ENCODE peak calls at places on chromosomes 11 and 22, in seven cellular contexts. One of them, this sample, is unnamed.

GRCh38 chr22:46734830-46735453 is 3.1 kb downstream of the CERK start:
- DNase-seq in stimulated activated CD8-positive, alpha-beta memory T cell treated with anti-CD3 and anti-CD28 coated beads, Interleukin-15, amount 100 ng/mL, for 1 hour: no peak
- DNase-seq in B cell: peak
- DNase-seq in activated CD8-positive, alpha-beta memory T cell treated with anti-CD3 and anti-CD28 coated beads for 48 hours: no peak
- DNase-seq in activated CD4-positive, alpha-beta T cell treated with anti-CD3 and anti-CD28 coated beads for 24 hours: peak
- DNase-seq in esophagus squamous epithelium: no peak
- DNase-seq in brain microvascular endothelial cell: no peak
- DNase-seq in this sample: peak

GRCh38 chr22:47750086-47750485 is 987.6 kb downstream of the TBC1D22A start:
- DNase-seq in stimulated activated CD8-positive, alpha-beta memory T cell treated with anti-CD3 and anti-CD28 coated beads, Interleukin-15, amount 100 ng/mL, for 1 hour: no peak
- DNase-seq in B cell: no peak
- DNase-seq in activated CD8-positive, alpha-beta memory T cell treated with anti-CD3 and anti-CD28 coated beads for 48 hours: no peak
- DNase-seq in activated CD4-positive, alpha-beta T cell treated with anti-CD3 and anti-CD28 coated beads for 24 hours: no peak
- DNase-seq in esophagus squamous epithelium: no peak
- DNase-seq in brain microvascular endothelial cell: no peak
- DNase-seq in this sample: no peak

GRCh38 chr11:104968365-104968855 is at the start of gene CASP4:
- DNase-seq in stimulated activated CD8-positive, alpha-beta memory T cell treated with anti-CD3 and anti-CD28 coated beads, Interleukin-15, amount 100 ng/mL, for 1 hour: no peak
- DNase-seq in B cell: no peak
- DNase-seq in activated CD8-positive, alpha-beta memory T cell treated with anti-CD3 and anti-CD28 coated beads for 48 hours: no peak
- DNase-seq in activated CD4-positive, alpha-beta T cell treated with anti-CD3 and anti-CD28 coated beads for 24 hours: no peak
- DNase-seq in esophagus squamous epithelium: no peak
- DNase-seq in brain microvascular endothelial cell: peak
- DNase-seq in this sample: no peak

GRCh38 chr22:47213571-47214230 is 451.3 kb downstream of the TBC1D22A start:
- DNase-seq in stimulated activated CD8-positive, alpha-beta memory T cell treated with anti-CD3 and anti-CD28 coated beads, Interleukin-15, amount 100 ng/mL, for 1 hour: peak
- DNase-seq in B cell: peak
- DNase-seq in activated CD8-positive, alpha-beta memory T cell treated with anti-CD3 and anti-CD28 coated beads for 48 hours: peak
- DNase-seq in activated CD4-positive, alpha-beta T cell treated with anti-CD3 and anti-CD28 coated beads for 24 hours: peak
- DNase-seq in esophagus squamous epithelium: no peak
- DNase-seq in brain microvascular endothelial cell: no peak
- DNase-seq in this sample: peak

GRCh38 chr22:45224988-45225731 is 15.5 kb downstream of the KIAA0930 start:
- DNase-seq in stimulated activated CD8-positive, alpha-beta memory T cell treated with anti-CD3 and anti-CD28 coated beads, Interleukin-15, amount 100 ng/mL, for 1 hour: no peak
- DNase-seq in B cell: no peak
- DNase-seq in activated CD8-positive, alpha-beta memory T cell treated with anti-CD3 and anti-CD28 coated beads for 48 hours: no peak
- DNase-seq in activated CD4-positive, alpha-beta T cell treated with anti-CD3 and anti-CD28 coated beads for 24 hours: no peak
- DNase-seq in esophagus squamous epithelium: no peak
- DNase-seq in brain microvascular endothelial cell: no peak
- DNase-seq in this sample: peak

GRCh38 chr11:96465537-96465936 is 75.7 kb downstream of the JRKL start:
- DNase-seq in stimulated activated CD8-positive, alpha-beta memory T cell treated with anti-CD3 and anti-CD28 coated beads, Interleukin-15, amount 100 ng/mL, for 1 hour: no peak
- DNase-seq in B cell: no peak
- DNase-seq in activated CD8-positive, alpha-beta memory T cell treated with anti-CD3 and anti-CD28 coated beads for 48 hours: no peak
- DNase-seq in activated CD4-positive, alpha-beta T cell treated with anti-CD3 and anti-CD28 coated beads for 24 hours: no peak
- DNase-seq in esophagus squamous epithelium: no peak
- DNase-seq in brain microvascular endothelial cell: no peak
- DNase-seq in this sample: no peak

GRCh38 chr22:46914481-46914880 is 152.0 kb downstream of the TBC1D22A start:
- DNase-seq in stimulated activated CD8-positive, alpha-beta memory T cell treated with anti-CD3 and anti-CD28 coated beads, Interleukin-15, amount 100 ng/mL, for 1 hour: no peak
- DNase-seq in B cell: no peak
- DNase-seq in activated CD8-positive, alpha-beta memory T cell treated with anti-CD3 and anti-CD28 coated beads for 48 hours: no peak
- DNase-seq in activated CD4-positive, alpha-beta T cell treated with anti-CD3 and anti-CD28 coated beads for 24 hours: no peak
- DNase-seq in esophagus squamous epithelium: no peak
- DNase-seq in brain microvascular endothelial cell: no peak
- DNase-seq in this sample: no peak

GRCh38 chr11:84806354-84806753 is 820.8 kb downstream of the DLG2 start:
- DNase-seq in stimulated activated CD8-positive, alpha-beta memory T cell treated with anti-CD3 and anti-CD28 coated beads, Interleukin-15, amount 100 ng/mL, for 1 hour: no peak
- DNase-seq in B cell: no peak
- DNase-seq in activated CD8-positive, alpha-beta memory T cell treated with anti-CD3 and anti-CD28 coated beads for 48 hours: no peak
- DNase-seq in activated CD4-positive, alpha-beta T cell treated with anti-CD3 and anti-CD28 coated beads for 24 hours: no peak
- DNase-seq in esophagus squamous epithelium: no peak
- DNase-seq in brain microvascular endothelial cell: no peak
- DNase-seq in this sample: no peak

GRCh38 chr22:49738566-49738965 is 89.1 kb downstream of the BRD1 start:
- DNase-seq in stimulated activated CD8-positive, alpha-beta memory T cell treated with anti-CD3 and anti-CD28 coated beads, Interleukin-15, amount 100 ng/mL, for 1 hour: no peak
- DNase-seq in B cell: no peak
- DNase-seq in activated CD8-positive, alpha-beta memory T cell treated with anti-CD3 and anti-CD28 coated beads for 48 hours: no peak
- DNase-seq in activated CD4-positive, alpha-beta T cell treated with anti-CD3 and anti-CD28 coated beads for 24 hours: no peak
- DNase-seq in esophagus squamous epithelium: no peak
- DNase-seq in brain microvascular endothelial cell: no peak
- DNase-seq in this sample: no peak

GRCh38 chr22:25510926-25511325 is 53.5 kb upstream of the GRK3 start:
- DNase-seq in stimulated activated CD8-positive, alpha-beta memory T cell treated with anti-CD3 and anti-CD28 coated beads, Interleukin-15, amount 100 ng/mL, for 1 hour: no peak
- DNase-seq in B cell: no peak
- DNase-seq in activated CD8-positive, alpha-beta memory T cell treated with anti-CD3 and anti-CD28 coated beads for 48 hours: no peak
- DNase-seq in activated CD4-positive, alpha-beta T cell treated with anti-CD3 and anti-CD28 coated beads for 24 hours: no peak
- DNase-seq in esophagus squamous epithelium: no peak
- DNase-seq in brain microvascular endothelial cell: no peak
- DNase-seq in this sample: no peak

GRCh38 chr11:108135845-108136599 is 14.7 kb downstream of the ACAT1 start:
- DNase-seq in stimulated activated CD8-positive, alpha-beta memory T cell treated with anti-CD3 and anti-CD28 coated beads, Interleukin-15, amount 100 ng/mL, for 1 hour: no peak
- DNase-seq in B cell: no peak
- DNase-seq in activated CD8-positive, alpha-beta memory T cell treated with anti-CD3 and anti-CD28 coated beads for 48 hours: no peak
- DNase-seq in activated CD4-positive, alpha-beta T cell treated with anti-CD3 and anti-CD28 coated beads for 24 hours: no peak
- DNase-seq in esophagus squamous epithelium: no peak
- DNase-seq in brain microvascular endothelial cell: no peak
- DNase-seq in this sample: no peak

GRCh38 chr11:73314121-73314948 is 6.3 kb downstream of the ARHGEF17 start:
- DNase-seq in stimulated activated CD8-positive, alpha-beta memory T cell treated with anti-CD3 and anti-CD28 coated beads, Interleukin-15, amount 100 ng/mL, for 1 hour: no peak
- DNase-seq in B cell: no peak
- DNase-seq in activated CD8-positive, alpha-beta memory T cell treated with anti-CD3 and anti-CD28 coated beads for 48 hours: no peak
- DNase-seq in activated CD4-positive, alpha-beta T cell treated with anti-CD3 and anti-CD28 coated beads for 24 hours: no peak
- DNase-seq in esophagus squamous epithelium: no peak
- DNase-seq in brain microvascular endothelial cell: peak
- DNase-seq in this sample: peak

GRCh38 chr22:32219030-32219429 is 14.2 kb upstream of the RFPL2 start:
- DNase-seq in stimulated activated CD8-positive, alpha-beta memory T cell treated with anti-CD3 and anti-CD28 coated beads, Interleukin-15, amount 100 ng/mL, for 1 hour: no peak
- DNase-seq in B cell: no peak
- DNase-seq in activated CD8-positive, alpha-beta memory T cell treated with anti-CD3 and anti-CD28 coated beads for 48 hours: no peak
- DNase-seq in activated CD4-positive, alpha-beta T cell treated with anti-CD3 and anti-CD28 coated beads for 24 hours: no peak
- DNase-seq in esophagus squamous epithelium: no peak
- DNase-seq in brain microvascular endothelial cell: no peak
- DNase-seq in this sample: no peak

GRCh38 chr11:64092119-64092760 is 56.5 kb downstream of the FLRT1 start:
- DNase-seq in stimulated activated CD8-positive, alpha-beta memory T cell treated with anti-CD3 and anti-CD28 coated beads, Interleukin-15, amount 100 ng/mL, for 1 hour: no peak
- DNase-seq in B cell: no peak
- DNase-seq in activated CD8-positive, alpha-beta memory T cell treated with anti-CD3 and anti-CD28 coated beads for 48 hours: no peak
- DNase-seq in activated CD4-positive, alpha-beta T cell treated with anti-CD3 and anti-CD28 coated beads for 24 hours: no peak
- DNase-seq in esophagus squamous epithelium: no peak
- DNase-seq in brain microvascular endothelial cell: no peak
- DNase-seq in this sample: no peak

GRCh38 chr11:86246293-86246675 is 1.7 kb downstream of the EED start:
- DNase-seq in stimulated activated CD8-positive, alpha-beta memory T cell treated with anti-CD3 and anti-CD28 coated beads, Interleukin-15, amount 100 ng/mL, for 1 hour: no peak
- DNase-seq in B cell: no peak
- DNase-seq in activated CD8-positive, alpha-beta memory T cell treated with anti-CD3 and anti-CD28 coated beads for 48 hours: no peak
- DNase-seq in activated CD4-positive, alpha-beta T cell treated with anti-CD3 and anti-CD28 coated beads for 24 hours: no peak
- DNase-seq in esophagus squamous epithelium: no peak
- DNase-seq in brain microvascular endothelial cell: no peak
- DNase-seq in this sample: no peak

GRCh38 chr11:73243093-73243485 is 25.0 kb downstream of the P2RY2 start:
- DNase-seq in stimulated activated CD8-positive, alpha-beta memory T cell treated with anti-CD3 and anti-CD28 coated beads, Interleukin-15, amount 100 ng/mL, for 1 hour: no peak
- DNase-seq in B cell: no peak
- DNase-seq in activated CD8-positive, alpha-beta memory T cell treated with anti-CD3 and anti-CD28 coated beads for 48 hours: no peak
- DNase-seq in activated CD4-positive, alpha-beta T cell treated with anti-CD3 and anti-CD28 coated beads for 24 hours: no peak
- DNase-seq in esophagus squamous epithelium: no peak
- DNase-seq in brain microvascular endothelial cell: no peak
- DNase-seq in this sample: no peak

GRCh38 chr22:23565942-23566715 is 14.0 kb downstream of the IGLL1 start:
- DNase-seq in stimulated activated CD8-positive, alpha-beta memory T cell treated with anti-CD3 and anti-CD28 coated beads, Interleukin-15, amount 100 ng/mL, for 1 hour: no peak
- DNase-seq in B cell: no peak
- DNase-seq in activated CD8-positive, alpha-beta memory T cell treated with anti-CD3 and anti-CD28 coated beads for 48 hours: no peak
- DNase-seq in activated CD4-positive, alpha-beta T cell treated with anti-CD3 and anti-CD28 coated beads for 24 hours: no peak
- DNase-seq in esophagus squamous epithelium: no peak
- DNase-seq in brain microvascular endothelial cell: no peak
- DNase-seq in this sample: peak

GRCh38 chr22:30947821-30948454 is 20.6 kb downstream of the MORC2 start:
- DNase-seq in stimulated activated CD8-positive, alpha-beta memory T cell treated with anti-CD3 and anti-CD28 coated beads, Interleukin-15, amount 100 ng/mL, for 1 hour: no peak
- DNase-seq in B cell: no peak
- DNase-seq in activated CD8-positive, alpha-beta memory T cell treated with anti-CD3 and anti-CD28 coated beads for 48 hours: no peak
- DNase-seq in activated CD4-positive, alpha-beta T cell treated with anti-CD3 and anti-CD28 coated beads for 24 hours: no peak
- DNase-seq in esophagus squamous epithelium: no peak
- DNase-seq in brain microvascular endothelial cell: peak
- DNase-seq in this sample: no peak

GRCh38 chr11:32960553-32961164 is 55.0 kb upstream of the DEPDC7 start:
- DNase-seq in stimulated activated CD8-positive, alpha-beta memory T cell treated with anti-CD3 and anti-CD28 coated beads, Interleukin-15, amount 100 ng/mL, for 1 hour: no peak
- DNase-seq in B cell: no peak
- DNase-seq in activated CD8-positive, alpha-beta memory T cell treated with anti-CD3 and anti-CD28 coated beads for 48 hours: no peak
- DNase-seq in activated CD4-positive, alpha-beta T cell treated with anti-CD3 and anti-CD28 coated beads for 24 hours: no peak
- DNase-seq in esophagus squamous epithelium: no peak
- DNase-seq in brain microvascular endothelial cell: no peak
- DNase-seq in this sample: no peak

GRCh38 chr11:14413307-14414072 is 54.5 kb upstream of the RRAS2 start:
- DNase-seq in stimulated activated CD8-positive, alpha-beta memory T cell treated with anti-CD3 and anti-CD28 coated beads, Interleukin-15, amount 100 ng/mL, for 1 hour: no peak
- DNase-seq in B cell: no peak
- DNase-seq in activated CD8-positive, alpha-beta memory T cell treated with anti-CD3 and anti-CD28 coated beads for 48 hours: no peak
- DNase-seq in activated CD4-positive, alpha-beta T cell treated with anti-CD3 and anti-CD28 coated beads for 24 hours: no peak
- DNase-seq in esophagus squamous epithelium: no peak
- DNase-seq in brain microvascular endothelial cell: peak
- DNase-seq in this sample: peak

GRCh38 chr22:29359469-29359868 is 28.9 kb downstream of the AP1B1 start:
- DNase-seq in stimulated activated CD8-positive, alpha-beta memory T cell treated with anti-CD3 and anti-CD28 coated beads, Interleukin-15, amount 100 ng/mL, for 1 hour: no peak
- DNase-seq in B cell: no peak
- DNase-seq in activated CD8-positive, alpha-beta memory T cell treated with anti-CD3 and anti-CD28 coated beads for 48 hours: no peak
- DNase-seq in activated CD4-positive, alpha-beta T cell treated with anti-CD3 and anti-CD28 coated beads for 24 hours: no peak
- DNase-seq in esophagus squamous epithelium: no peak
- DNase-seq in brain microvascular endothelial cell: peak
- DNase-seq in this sample: peak

GRCh38 chr11:12079726-12080556 is 30.4 kb upstream of the MICAL2 start:
- DNase-seq in stimulated activated CD8-positive, alpha-beta memory T cell treated with anti-CD3 and anti-CD28 coated beads, Interleukin-15, amount 100 ng/mL, for 1 hour: no peak
- DNase-seq in B cell: no peak
- DNase-seq in activated CD8-positive, alpha-beta memory T cell treated with anti-CD3 and anti-CD28 coated beads for 48 hours: no peak
- DNase-seq in activated CD4-positive, alpha-beta T cell treated with anti-CD3 and anti-CD28 coated beads for 24 hours: no peak
- DNase-seq in esophagus squamous epithelium: no peak
- DNase-seq in brain microvascular endothelial cell: peak
- DNase-seq in this sample: peak

GRCh38 chr11:132334769-132335280 is 964.4 kb downstream of the NTM start:
- DNase-seq in stimulated activated CD8-positive, alpha-beta memory T cell treated with anti-CD3 and anti-CD28 coated beads, Interleukin-15, amount 100 ng/mL, for 1 hour: no peak
- DNase-seq in B cell: no peak
- DNase-seq in activated CD8-positive, alpha-beta memory T cell treated with anti-CD3 and anti-CD28 coated beads for 48 hours: no peak
- DNase-seq in activated CD4-positive, alpha-beta T cell treated with anti-CD3 and anti-CD28 coated beads for 24 hours: no peak
- DNase-seq in esophagus squamous epithelium: no peak
- DNase-seq in brain microvascular endothelial cell: no peak
- DNase-seq in this sample: no peak

GRCh38 chr11:35845860-35846259 is 98.0 kb upstream of the LDLRAD3 start:
- DNase-seq in stimulated activated CD8-positive, alpha-beta memory T cell treated with anti-CD3 and anti-CD28 coated beads, Interleukin-15, amount 100 ng/mL, for 1 hour: no peak
- DNase-seq in B cell: no peak
- DNase-seq in activated CD8-positive, alpha-beta memory T cell treated with anti-CD3 and anti-CD28 coated beads for 48 hours: no peak
- DNase-seq in activated CD4-positive, alpha-beta T cell treated with anti-CD3 and anti-CD28 coated beads for 24 hours: no peak
- DNase-seq in esophagus squamous epithelium: no peak
- DNase-seq in brain microvascular endothelial cell: no peak
- DNase-seq in this sample: no peak

GRCh38 chr11:34977039-34977906 is 60.9 kb downstream of the PDHX start:
- DNase-seq in stimulated activated CD8-positive, alpha-beta memory T cell treated with anti-CD3 and anti-CD28 coated beads, Interleukin-15, amount 100 ng/mL, for 1 hour: no peak
- DNase-seq in B cell: no peak
- DNase-seq in activated CD8-positive, alpha-beta memory T cell treated with anti-CD3 and anti-CD28 coated beads for 48 hours: no peak
- DNase-seq in activated CD4-positive, alpha-beta T cell treated with anti-CD3 and anti-CD28 coated beads for 24 hours: no peak
- DNase-seq in esophagus squamous epithelium: no peak
- DNase-seq in brain microvascular endothelial cell: peak
- DNase-seq in this sample: peak

GRCh38 chr22:40203568-40203967 is 25.8 kb downstream of the TNRC6B start:
- DNase-seq in stimulated activated CD8-positive, alpha-beta memory T cell treated with anti-CD3 and anti-CD28 coated beads, Interleukin-15, amount 100 ng/mL, for 1 hour: no peak
- DNase-seq in B cell: peak
- DNase-seq in activated CD8-positive, alpha-beta memory T cell treated with anti-CD3 and anti-CD28 coated beads for 48 hours: no peak
- DNase-seq in activated CD4-positive, alpha-beta T cell treated with anti-CD3 and anti-CD28 coated beads for 24 hours: no peak
- DNase-seq in esophagus squamous epithelium: no peak
- DNase-seq in brain microvascular endothelial cell: no peak
- DNase-seq in this sample: peak

GRCh38 chr11:1851437-1852180 is 1.3 kb upstream of the LSP1 start:
- DNase-seq in stimulated activated CD8-positive, alpha-beta memory T cell treated with anti-CD3 and anti-CD28 coated beads, Interleukin-15, amount 100 ng/mL, for 1 hour: no peak
- DNase-seq in B cell: no peak
- DNase-seq in activated CD8-positive, alpha-beta memory T cell treated with anti-CD3 and anti-CD28 coated beads for 48 hours: no peak
- DNase-seq in activated CD4-positive, alpha-beta T cell treated with anti-CD3 and anti-CD28 coated beads for 24 hours: no peak
- DNase-seq in esophagus squamous epithelium: no peak
- DNase-seq in brain microvascular endothelial cell: no peak
- DNase-seq in this sample: no peak

GRCh38 chr22:33866521-33866920 is 53.8 kb downstream of the LARGE1 start:
- DNase-seq in stimulated activated CD8-positive, alpha-beta memory T cell treated with anti-CD3 and anti-CD28 coated beads, Interleukin-15, amount 100 ng/mL, for 1 hour: no peak
- DNase-seq in B cell: no peak
- DNase-seq in activated CD8-positive, alpha-beta memory T cell treated with anti-CD3 and anti-CD28 coated beads for 48 hours: no peak
- DNase-seq in activated CD4-positive, alpha-beta T cell treated with anti-CD3 and anti-CD28 coated beads for 24 hours: no peak
- DNase-seq in esophagus squamous epithelium: no peak
- DNase-seq in brain microvascular endothelial cell: no peak
- DNase-seq in this sample: no peak

GRCh38 chr11:10770626-10771254 is 19.7 kb downstream of the CTR9 start:
- DNase-seq in stimulated activated CD8-positive, alpha-beta memory T cell treated with anti-CD3 and anti-CD28 coated beads, Interleukin-15, amount 100 ng/mL, for 1 hour: no peak
- DNase-seq in B cell: no peak
- DNase-seq in activated CD8-positive, alpha-beta memory T cell treated with anti-CD3 and anti-CD28 coated beads for 48 hours: no peak
- DNase-seq in activated CD4-positive, alpha-beta T cell treated with anti-CD3 and anti-CD28 coated beads for 24 hours: no peak
- DNase-seq in esophagus squamous epithelium: no peak
- DNase-seq in brain microvascular endothelial cell: peak
- DNase-seq in this sample: no peak

GRCh38 chr11:82858556-82859091 is 41.6 kb downstream of the PRCP start:
- DNase-seq in stimulated activated CD8-positive, alpha-beta memory T cell treated with anti-CD3 and anti-CD28 coated beads, Interleukin-15, amount 100 ng/mL, for 1 hour: no peak
- DNase-seq in B cell: no peak
- DNase-seq in activated CD8-positive, alpha-beta memory T cell treated with anti-CD3 and anti-CD28 coated beads for 48 hours: no peak
- DNase-seq in activated CD4-positive, alpha-beta T cell treated with anti-CD3 and anti-CD28 coated beads for 24 hours: no peak
- DNase-seq in esophagus squamous epithelium: no peak
- DNase-seq in brain microvascular endothelial cell: peak
- DNase-seq in this sample: no peak